ENCODE peak calls at places on chromosomes 1 and 21, in seven cellular contexts. J, U, B, M, G, H and Y are unnamed samples.

GRCh38 chr1:7331926-7332535 is 439.1 kb upstream of the VAMP3 start:
- DNase-seq in J (no peak), U (peak), B (no peak), M (no peak), G (no peak), H (no peak), Y (no peak)

GRCh38 chr21:41883582-41883981 is 4.4 kb upstream of the PRDM15 start:
- DNase-seq in J (no peak), U (no peak), B (no peak), M (no peak), G (no peak), H (no peak), Y (no peak)

GRCh38 chr1:228317891-228318810 is 88.5 kb downstream of the TRIM11 start:
- DNase-seq in J (no peak), U (no peak), B (no peak), M (no peak), G (no peak), H (no peak), Y (no peak)

GRCh38 chr1:30733520-30733919 is 10.1 kb upstream of the MATN1 start:
- DNase-seq in J (no peak), U (no peak), B (peak), M (no peak), G (no peak), H (no peak), Y (no peak)

GRCh38 chr1:236830560-236830959 is 35.5 kb downstream of the MTR start:
- DNase-seq in J (no peak), U (no peak), B (no peak), M (no peak), G (no peak), H (no peak), Y (no peak)

GRCh38 chr1:53981220-53981619 is 35.1 kb downstream of the LRRC42 start:
- DNase-seq in J (no peak), U (peak), B (no peak), M (peak), G (no peak), H (no peak), Y (no peak)

GRCh38 chr1:174157157-174157806 is 2.0 kb upstream of the RABGAP1L start:
- DNase-seq in J (no peak), U (no peak), B (peak), M (no peak), G (no peak), H (no peak), Y (no peak)

GRCh38 chr1:235525314-235525713 is 21.1 kb upstream of the B3GALNT2 start:
- DNase-seq in J (no peak), U (no peak), B (no peak), M (no peak), G (no peak), H (no peak), Y (no peak)

GRCh38 chr1:213326666-213327317 is 275.8 kb downstream of the RPS6KC1 start:
- DNase-seq in J (no peak), U (peak), B (peak), M (peak), G (no peak), H (peak), Y (no peak)

GRCh38 chr1:1048765-1049164 is 25.3 kb downstream of the RNF223 start:
- DNase-seq in J (no peak), U (no peak), B (no peak), M (no peak), G (no peak), H (no peak), Y (no peak)

GRCh38 chr1:87951852-87952251 is 623.2 kb downstream of the LMO4 start:
- DNase-seq in J (no peak), U (no peak), B (no peak), M (peak), G (no peak), H (no peak), Y (no peak)

GRCh38 chr1:54800899-54801759 is at the start of gene TTC22:
- DNase-seq in J (peak), U (no peak), B (peak), M (peak), G (peak), H (no peak), Y (peak)

GRCh38 chr1:62068978-62069377 is 125.7 kb upstream of the L1TD1 start:
- DNase-seq in J (no peak), U (no peak), B (no peak), M (no peak), G (no peak), H (no peak), Y (no peak)

GRCh38 chr21:14078746-14079375 is 131.9 kb downstream of the LIPI start:
- DNase-seq in J (no peak), U (no peak), B (no peak), M (no peak), G (peak), H (no peak), Y (no peak)

GRCh38 chr1:15056515-15057285 is 96.8 kb upstream of the TMEM51 start:
- DNase-seq in J (no peak), U (peak), B (peak), M (peak), G (no peak), H (peak), Y (no peak)

GRCh38 chr1:186967659-186968394 is 139.1 kb downstream of the PLA2G4A start:
- DNase-seq in J (no peak), U (no peak), B (peak), M (peak), G (no peak), H (peak), Y (no peak)

GRCh38 chr1:110637475-110637874 is 31.3 kb upstream of the KCNA2 start:
- DNase-seq in J (no peak), U (no peak), B (no peak), M (no peak), G (no peak), H (no peak), Y (no peak)

GRCh38 chr1:107123741-107124140 is 17.1 kb upstream of the NTNG1 start:
- DNase-seq in J (no peak), U (no peak), B (no peak), M (no peak), G (no peak), H (no peak), Y (no peak)

GRCh38 chr1:27045973-27046558 is 33.4 kb upstream of the TENT5B start:
- DNase-seq in J (peak), U (peak), B (peak), M (peak), G (peak), H (peak), Y (peak)

GRCh38 chr1:29829448-29830344 is 593.4 kb downstream of the PTPRU start:
- DNase-seq in J (no peak), U (no peak), B (no peak), M (no peak), G (no peak), H (no peak), Y (no peak)

GRCh38 chr1:22184454-22184853 is 41.6 kb upstream of the WNT4 start:
- DNase-seq in J (no peak), U (no peak), B (no peak), M (no peak), G (no peak), H (no peak), Y (no peak)

GRCh38 chr21:36170823-36171222 is 14.2 kb downstream of the DOP1B start:
- DNase-seq in J (no peak), U (no peak), B (no peak), M (no peak), G (no peak), H (no peak), Y (no peak)

GRCh38 chr1:239274242-239274830 is 112.0 kb upstream of the CHRM3 start:
- DNase-seq in J (no peak), U (no peak), B (peak), M (no peak), G (no peak), H (no peak), Y (no peak)

GRCh38 chr1:116825400-116825734 is 71.1 kb downstream of the CD2 start:
- DNase-seq in J (no peak), U (no peak), B (no peak), M (no peak), G (peak), H (no peak), Y (no peak)

GRCh38 chr1:72892461-72892860 is 610.1 kb upstream of the NEGR1 start:
- DNase-seq in J (no peak), U (no peak), B (peak), M (no peak), G (no peak), H (peak), Y (no peak)

GRCh38 chr21:35475768-35476167 is 426.7 kb upstream of the RUNX1 start:
- DNase-seq in J (no peak), U (peak), B (peak), M (no peak), G (no peak), H (peak), Y (no peak)

GRCh38 chr21:42263591-42264131 is 44.7 kb downstream of the ABCG1 start:
- DNase-seq in J (no peak), U (peak), B (no peak), M (no peak), G (no peak), H (no peak), Y (no peak)

GRCh38 chr1:119703666-119704450 is 7.9 kb upstream of the PHGDH start:
- DNase-seq in J (no peak), U (no peak), B (no peak), M (no peak), G (no peak), H (no peak), Y (no peak)

GRCh38 chr1:226645279-226645976 is 93.7 kb downstream of the ITPKB start:
- DNase-seq in J (no peak), U (no peak), B (no peak), M (no peak), G (no peak), H (no peak), Y (no peak)

GRCh38 chr1:56190975-56191768 is 388.2 kb downstream of the PLPP3 start:
- DNase-seq in J (no peak), U (no peak), B (no peak), M (no peak), G (no peak), H (no peak), Y (no peak)

GRCh38 chr1:172818841-172819527 is 160.1 kb downstream of the FASLG start:
- DNase-seq in J (no peak), U (no peak), B (no peak), M (peak), G (no peak), H (no peak), Y (peak)

GRCh38 chr21:42423197-42423675 is 19.5 kb downstream of the UBASH3A start:
- DNase-seq in J (peak), U (no peak), B (no peak), M (no peak), G (no peak), H (no peak), Y (peak)

GRCh38 chr1:52917591-52917990 is 3.9 kb downstream of the ECHDC2 start:
- DNase-seq in J (no peak), U (no peak), B (no peak), M (no peak), G (no peak), H (no peak), Y (no peak)

GRCh38 chr1:11804666-11805453 is 904 bp downstream of the MTHFR start:
- DNase-seq in J (peak), U (peak), B (peak), M (peak), G (peak), H (peak), Y (no peak)

GRCh38 chr1:40344597-40344996 is 27.5 kb upstream of the COL9A2 start:
- DNase-seq in J (peak), U (peak), B (peak), M (no peak), G (no peak), H (peak), Y (no peak)

GRCh38 chr1:85849660-85850059 is 141.4 kb upstream of the ZNHIT6 start:
- DNase-seq in J (no peak), U (no peak), B (peak), M (no peak), G (no peak), H (no peak), Y (no peak)

GRCh38 chr1:162391790-162392563 is 10.4 kb downstream of the C1orf226 start:
- DNase-seq in J (no peak), U (peak), B (peak), M (peak), G (no peak), H (peak), Y (no peak)